ENCODE peak calls at places on chromosome 13, in eight cellular contexts. B is dorsolateral prefrontal cortex; Q is lower lobe of right lung; A is tibial nerve; I is epithelial cell of proximal tubule; X is heart right ventricle; Y is naive thymus-derived CD4-positive, alpha-beta T cell; V is fibroblast of the aortic adventitia. C is an unnamed sample.

GRCh38 chr13:27379694-27380596 is 44.5 kb upstream of the GTF3A start:
- DNase-seq in I (no peak), Q (no peak), A (peak), X (no peak), V (peak), Y (peak), B (peak), C (peak)

GRCh38 chr13:31631071-31631470 is 108.3 kb upstream of the RXFP2 start:
- DNase-seq in A (no peak), B (no peak), I (no peak), Y (no peak), Q (no peak), X (no peak), V (no peak), C (peak)

GRCh38 chr13:60572003-60572792 is 175.2 kb downstream of the TDRD3 start:
- DNase-seq in Y (no peak), B (no peak), V (peak), A (no peak), I (peak), Q (no peak), X (no peak), C (peak)

GRCh38 chr13:105871768-105872167 is 663.7 kb downstream of the EFNB2 start:
- DNase-seq in Q (no peak), V (no peak), B (no peak), Y (no peak), X (no peak), A (no peak), I (no peak), C (no peak)

GRCh38 chr13:75666646-75667351 is 30.7 kb downstream of the LMO7 start:
- DNase-seq in A (no peak), B (no peak), Y (no peak), Q (no peak), X (no peak), I (peak), V (peak), C (no peak)

GRCh38 chr13:83024955-83025594 is 857.2 kb downstream of the SLITRK1 start:
- DNase-seq in B (no peak), Q (no peak), V (peak), I (no peak), X (no peak), Y (no peak), A (no peak), C (no peak)

GRCh38 chr13:106917024-106917491 is 349.1 kb upstream of the ARGLU1 start:
- DNase-seq in I (no peak), Y (no peak), V (no peak), A (no peak), B (no peak), Q (no peak), X (peak), C (no peak)

GRCh38 chr13:41751277-41751676 is 209.6 kb downstream of the VWA8 start:
- DNase-seq in Q (no peak), V (peak), B (no peak), Y (no peak), I (no peak), X (peak), A (no peak), C (peak)

GRCh38 chr13:43095771-43096719 is 72.7 kb downstream of the DNAJC15 start:
- DNase-seq in B (no peak), A (no peak), Y (no peak), I (no peak), V (peak), Q (no peak), X (no peak), C (no peak)

GRCh38 chr13:86581711-86582110 is 782.5 kb upstream of the SLITRK6 start:
- DNase-seq in Y (no peak), A (no peak), I (no peak), V (peak), Q (no peak), X (no peak), B (no peak), C (peak)

GRCh38 chr13:81302677-81303076 is 961.8 kb upstream of the SPRY2 start:
- DNase-seq in I (no peak), B (no peak), V (no peak), X (no peak), A (no peak), Y (no peak), Q (no peak), C (no peak)

GRCh38 chr13:110360598-110360997 is 53.5 kb downstream of the COL4A2 start:
- DNase-seq in V (no peak), A (no peak), Q (no peak), B (no peak), X (no peak), Y (no peak), I (no peak), C (no peak)

GRCh38 chr13:73040968-73041580 is 17.7 kb upstream of the KLF5 start:
- DNase-seq in Y (no peak), B (no peak), A (no peak), I (no peak), V (no peak), X (no peak), Q (no peak), C (no peak)

GRCh38 chr13:87235621-87236020 is 435.6 kb upstream of the SLITRK5 start:
- DNase-seq in Q (no peak), Y (no peak), B (no peak), X (no peak), A (no peak), I (no peak), V (no peak), C (no peak)

GRCh38 chr13:53408847-53409568 is 380.4 kb downstream of the OLFM4 start:
- DNase-seq in V (no peak), X (no peak), Y (no peak), I (no peak), A (no peak), Q (no peak), B (no peak), C (no peak)

GRCh38 chr13:26601669-26602068 is 44.2 kb downstream of the WASF3 start:
- DNase-seq in A (no peak), B (no peak), V (peak), Q (no peak), I (no peak), X (no peak), Y (no peak), C (peak)

GRCh38 chr13:30113531-30113930 is 193.8 kb downstream of the KATNAL1 start:
- DNase-seq in I (no peak), Y (no peak), X (no peak), V (peak), Q (no peak), A (no peak), B (no peak), C (no peak)

GRCh38 chr13:112980441-112980840 is 11.4 kb downstream of the MCF2L start:
- DNase-seq in Q (no peak), X (no peak), V (no peak), A (no peak), I (no peak), B (no peak), Y (no peak), C (no peak)

GRCh38 chr13:80502359-80502758 is 161.4 kb upstream of the SPRY2 start:
- DNase-seq in I (no peak), A (no peak), V (no peak), Q (no peak), X (no peak), Y (no peak), B (no peak), C (no peak)

GRCh38 chr13:53198017-53198416 is 169.4 kb downstream of the OLFM4 start:
- DNase-seq in Q (no peak), Y (no peak), X (no peak), A (no peak), V (no peak), I (no peak), B (no peak), C (no peak)

GRCh38 chr13:112657850-112658445 is 31.9 kb upstream of the ATP11A start:
- DNase-seq in Q (peak), A (no peak), X (no peak), V (peak), I (peak), B (no peak), Y (no peak), C (no peak)

GRCh38 chr13:23752111-23753001 is 136.8 kb downstream of the MIPEP start:
- DNase-seq in X (no peak), V (peak), B (no peak), I (no peak), Q (no peak), Y (no peak), A (no peak), C (no peak)

GRCh38 chr13:69108486-69108885 is 999.1 kb upstream of the ATXN8OS start:
- DNase-seq in A (no peak), V (no peak), I (no peak), X (no peak), Y (no peak), Q (no peak), B (no peak), C (no peak)

GRCh38 chr13:45662122-45662521 is 40.0 kb upstream of the CBY2 start:
- DNase-seq in B (no peak), Y (no peak), Q (no peak), V (no peak), A (no peak), I (no peak), X (no peak), C (no peak)

GRCh38 chr13:52461265-52461664 is 6.0 kb downstream of the CKAP2 start:
- DNase-seq in A (no peak), B (no peak), Q (no peak), Y (no peak), V (no peak), X (no peak), I (no peak), C (no peak)

GRCh38 chr13:22194106-22194810 is 523.4 kb downstream of the FGF9 start:
- DNase-seq in V (no peak), B (no peak), Y (no peak), Q (no peak), I (no peak), A (no peak), X (peak), C (no peak)

GRCh38 chr13:113275387-113275786 is 21.7 kb upstream of the LAMP1 start:
- DNase-seq in A (no peak), B (no peak), Y (no peak), X (no peak), Q (no peak), V (peak), I (no peak), C (peak)

GRCh38 chr13:66212511-66212910 is 1017.6 kb downstream of the PCDH9 start:
- DNase-seq in Y (no peak), B (no peak), X (no peak), A (no peak), V (no peak), I (no peak), Q (no peak), C (no peak)

GRCh38 chr13:67554296-67554695 is 324.2 kb upstream of the PCDH9 start:
- DNase-seq in A (no peak), X (no peak), V (no peak), I (no peak), Y (no peak), B (no peak), Q (no peak), C (no peak)

GRCh38 chr13:110008816-110009215 is 222.4 kb upstream of the IRS2 start:
- DNase-seq in Y (no peak), Q (no peak), A (no peak), X (no peak), I (no peak), V (no peak), B (no peak), C (no peak)

GRCh38 chr13:102580552-102581169 is 16.1 kb upstream of the TPP2 start:
- DNase-seq in A (no peak), B (no peak), X (peak), V (peak), Q (no peak), I (no peak), Y (no peak), C (no peak)

GRCh38 chr13:106493569-106493968 is 41.9 kb downstream of the EFNB2 start:
- DNase-seq in B (no peak), V (no peak), Q (peak), Y (no peak), X (no peak), I (no peak), A (no peak), C (no peak)

GRCh38 chr13:49300716-49301589 is 53.2 kb downstream of the CDADC1 start:
- DNase-seq in Q (peak), X (peak), I (peak), V (peak), A (no peak), Y (no peak), B (peak), C (peak)
- H3K4me3 ChIP-seq in Q (peak), X (peak), I (peak), V (peak), A (peak), Y (peak), B (peak), C (no peak)

DNA sequence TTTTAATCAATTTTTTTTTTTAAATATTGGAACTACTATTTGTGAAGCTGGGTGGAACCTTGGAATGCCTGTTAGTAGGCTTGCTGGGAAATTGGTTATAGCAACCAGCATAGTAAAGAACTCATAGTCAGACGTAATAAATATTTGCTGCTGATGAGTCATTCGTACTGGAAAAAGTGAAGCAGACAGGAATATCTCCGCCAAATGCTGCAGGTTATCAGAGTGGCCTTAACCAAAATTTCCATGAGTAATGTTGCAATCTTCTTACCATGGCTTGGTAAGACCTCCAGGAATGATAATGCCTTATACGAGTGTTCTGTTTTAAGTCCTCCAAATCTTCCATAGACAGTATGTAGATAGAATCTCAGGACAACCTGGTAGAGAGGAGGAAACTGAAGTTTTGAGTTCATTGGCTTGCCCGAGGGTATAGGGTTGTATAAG is 34.2 kb downstream of the MBNL2 start:
- DNase-seq in X (no peak), B (no peak), Q (no peak), A (no peak), V (peak), I (peak), Y (no peak), C (peak)
- H3K4me3 ChIP-seq in X (no peak), B (no peak), Q (no peak), A (no peak), V (no peak), I (no peak), Y (no peak), C (no peak)

DNA sequence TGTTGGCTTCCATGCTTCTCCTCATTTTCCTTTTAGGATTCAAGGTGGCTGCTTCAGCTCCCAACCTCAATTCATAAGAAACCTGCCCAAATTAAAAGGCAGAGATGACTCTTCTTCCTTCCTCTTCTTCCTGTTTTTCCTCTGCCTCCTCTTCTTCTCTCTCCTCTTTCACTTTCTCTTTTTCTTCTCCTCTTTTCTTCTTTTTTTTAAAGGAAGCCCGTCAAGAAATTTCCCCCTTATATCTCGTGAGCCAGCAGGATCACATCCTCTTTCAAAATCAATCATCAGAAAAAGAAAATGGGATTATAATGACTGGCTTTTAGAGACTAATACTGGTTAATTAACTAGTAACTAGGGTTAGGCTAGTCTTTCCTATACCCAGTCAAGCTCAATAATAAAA is 220.3 kb downstream of the NBEA start:
- DNase-seq in A (no peak), B (no peak), Q (no peak), Y (no peak), V (no peak), I (no peak), X (no peak), C (no peak)
- H3K4me3 ChIP-seq in A (no peak), B (no peak), Q (no peak), Y (no peak), V (no peak), I (no peak), X (no peak), C (no peak)

DNA sequence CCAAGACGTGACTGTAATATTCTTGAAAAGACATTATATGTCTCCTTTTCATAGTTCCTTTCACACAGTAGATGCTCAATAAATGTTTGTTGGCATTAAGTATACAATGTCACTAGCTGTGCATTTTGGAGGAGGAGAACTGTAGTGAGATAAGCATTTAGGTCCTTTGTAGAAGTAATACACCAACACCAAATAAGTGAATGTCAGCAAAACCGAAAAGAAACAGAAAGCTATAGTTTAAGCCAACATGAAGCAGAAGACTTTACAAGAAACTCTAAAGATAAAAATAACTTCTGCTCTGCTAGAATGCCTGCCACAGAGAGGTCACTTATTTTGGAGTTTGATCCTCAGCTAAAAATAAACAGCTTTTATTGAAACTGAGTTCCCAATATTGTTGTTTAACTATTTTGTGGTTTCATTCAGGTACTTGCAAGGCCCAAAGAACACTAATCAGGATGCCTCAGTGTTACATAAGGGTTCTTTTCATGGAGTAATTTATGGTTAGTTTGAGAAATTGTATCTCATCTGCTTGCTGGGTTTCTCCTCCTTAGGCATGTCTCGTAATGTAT is 86.2 kb downstream of the STARD13 start:
- DNase-seq in Q (no peak), Y (no peak), I (no peak), V (no peak), X (no peak), B (no peak), A (no peak), C (no peak)
- H3K4me3 ChIP-seq in Q (no peak), Y (no peak), I (no peak), V (no peak), X (no peak), B (no peak), A (no peak), C (no peak)

GRCh38 chr13:36414461-36414860 is 17.8 kb upstream of the CCNA1 start:
- DNase-seq in V (no peak), X (no peak), Q (no peak), B (no peak), A (no peak), Y (no peak), I (no peak), C (no peak)
- H3K4me3 ChIP-seq in V (no peak), X (no peak), Q (no peak), B (no peak), A (no peak), Y (no peak), I (no peak), C (no peak)